ENCODE peak calls at places on chromosomes 12 and 14, in four cellular contexts. One of them, this sample, is unnamed.

GRCh38 chr12:43789941-43790340 is 16.2 kb downstream of the TWF1 start:
- DNase-seq in lung: no peak
- DNase-seq in HuH-7.5: no peak
- DNase-seq in CD4-positive, alpha-beta memory T cell: no peak
- DNase-seq in this sample: peak

GRCh38 chr14:39102265-39102968 is 618 bp downstream of the SEC23A start:
- DNase-seq in HuH-7.5: peak
- DNase-seq in lung: no peak
- DNase-seq in CD4-positive, alpha-beta memory T cell: peak
- DNase-seq in this sample: peak

GRCh38 chr14:104712881-104713734 is 10.9 kb upstream of the ADSS1 start:
- DNase-seq in lung: no peak
- DNase-seq in HuH-7.5: no peak
- DNase-seq in CD4-positive, alpha-beta memory T cell: no peak
- DNase-seq in this sample: no peak

GRCh38 chr12:113800201-113800600 is 165.9 kb downstream of the RBM19 start:
- DNase-seq in lung: no peak
- DNase-seq in CD4-positive, alpha-beta memory T cell: no peak
- DNase-seq in HuH-7.5: no peak
- DNase-seq in this sample: no peak

GRCh38 chr12:115335048-115335447 is 651.1 kb upstream of the TBX3 start:
- DNase-seq in CD4-positive, alpha-beta memory T cell: no peak
- DNase-seq in HuH-7.5: no peak
- DNase-seq in lung: no peak
- DNase-seq in this sample: no peak

GRCh38 chr14:53613404-53614253 is 343.0 kb downstream of the BMP4 start:
- DNase-seq in lung: no peak
- DNase-seq in CD4-positive, alpha-beta memory T cell: no peak
- DNase-seq in HuH-7.5: peak
- DNase-seq in this sample: no peak

GRCh38 chr14:104746951-104747481 is 5.9 kb upstream of the SIVA1 start:
- DNase-seq in HuH-7.5: no peak
- DNase-seq in CD4-positive, alpha-beta memory T cell: no peak
- DNase-seq in lung: no peak
- DNase-seq in this sample: no peak

GRCh38 chr12:62632521-62632920 is 165.9 kb downstream of the MON2 start:
- DNase-seq in CD4-positive, alpha-beta memory T cell: peak
- DNase-seq in HuH-7.5: peak
- DNase-seq in lung: peak
- DNase-seq in this sample: no peak

GRCh38 chr14:101808020-101808641 is 46.6 kb downstream of the PPP2R5C start:
- DNase-seq in HuH-7.5: no peak
- DNase-seq in lung: no peak
- DNase-seq in CD4-positive, alpha-beta memory T cell: no peak
- DNase-seq in this sample: peak

GRCh38 chr12:93126069-93126474 is 197.0 kb upstream of the EEA1 start:
- DNase-seq in HuH-7.5: no peak
- DNase-seq in lung: no peak
- DNase-seq in CD4-positive, alpha-beta memory T cell: no peak
- DNase-seq in this sample: no peak

GRCh38 chr14:54606631-54607133 is 39.8 kb downstream of the SAMD4A start:
- DNase-seq in CD4-positive, alpha-beta memory T cell: no peak
- DNase-seq in HuH-7.5: no peak
- DNase-seq in lung: no peak
- DNase-seq in this sample: peak

GRCh38 chr14:61177279-61178225 is 103.6 kb downstream of the TMEM30B start:
- DNase-seq in CD4-positive, alpha-beta memory T cell: no peak
- DNase-seq in HuH-7.5: no peak
- DNase-seq in lung: no peak
- DNase-seq in this sample: no peak

GRCh38 chr12:1013618-1014489 is 22.8 kb downstream of the ERC1 start:
- DNase-seq in HuH-7.5: no peak
- DNase-seq in CD4-positive, alpha-beta memory T cell: no peak
- DNase-seq in lung: no peak
- DNase-seq in this sample: no peak

GRCh38 chr12:29519585-29520182 is 22.2 kb upstream of the OVCH1 start:
- DNase-seq in CD4-positive, alpha-beta memory T cell: peak
- DNase-seq in HuH-7.5: peak
- DNase-seq in lung: no peak
- DNase-seq in this sample: peak

GRCh38 chr14:90796319-90796718 is 19.9 kb downstream of the TTC7B start:
- DNase-seq in HuH-7.5: no peak
- DNase-seq in CD4-positive, alpha-beta memory T cell: no peak
- DNase-seq in lung: no peak
- DNase-seq in this sample: no peak

GRCh38 chr12:57724003-57724935 is 14.3 kb downstream of the AGAP2 start:
- DNase-seq in lung: no peak
- DNase-seq in HuH-7.5: no peak
- DNase-seq in CD4-positive, alpha-beta memory T cell: no peak
- DNase-seq in this sample: no peak

GRCh38 chr12:85550924-85551323 is 270.9 kb downstream of the ALX1 start:
- DNase-seq in HuH-7.5: no peak
- DNase-seq in CD4-positive, alpha-beta memory T cell: no peak
- DNase-seq in lung: no peak
- DNase-seq in this sample: no peak

GRCh38 chr12:93085383-93086287 is 156.5 kb upstream of the EEA1 start:
- DNase-seq in HuH-7.5: peak
- DNase-seq in lung: no peak
- DNase-seq in CD4-positive, alpha-beta memory T cell: no peak
- DNase-seq in this sample: no peak

GRCh38 chr12:6200266-6201198 is at the start of gene CD9:
- DNase-seq in CD4-positive, alpha-beta memory T cell: no peak
- DNase-seq in lung: peak
- DNase-seq in HuH-7.5: peak
- DNase-seq in this sample: peak

This sample was measured in cardiac muscle cell.